ENCODE peak calls at places on chromosomes 12 and 14, in five cellular contexts. K is K562, L is endothelial cell of umbilical vein, X is breast epithelium, C is HCT116. E is an unnamed sample.

GRCh38 chr14:32711103-32711680 is 227.5 kb upstream of the NPAS3 start:
- DNase-seq in K (peak), L (peak), X (no peak), C (peak), E (no peak)

GRCh38 chr14:65840786-65841185 is 428.3 kb downstream of the FUT8 start:
- DNase-seq in K (no peak), L (no peak), X (no peak), C (no peak), E (no peak)

GRCh38 chr14:86777950-86778602 is 1214.9 kb downstream of the GALC start:
- DNase-seq in K (no peak), L (no peak), X (no peak), C (no peak), E (no peak)

GRCh38 chr14:94593376-94593748 is 12.1 kb downstream of the SERPINA5 start:
- DNase-seq in K (no peak), L (no peak), X (no peak), C (no peak), E (no peak)

GRCh38 chr12:39975374-39975918 is 130.4 kb downstream of the SLC2A13 start:
- DNase-seq in K (no peak), L (no peak), X (no peak), C (no peak), E (no peak)

GRCh38 chr14:52080817-52081755 is 12.2 kb upstream of the NID2 start:
- DNase-seq in K (no peak), L (peak), X (no peak), C (peak), E (no peak)

GRCh38 chr12:95200128-95200973 is 16.9 kb downstream of the FGD6 start:
- DNase-seq in K (no peak), L (peak), X (no peak), C (no peak), E (no peak)

GRCh38 chr12:30882706-30883105 is 43.8 kb upstream of the TSPAN11 start:
- DNase-seq in K (no peak), L (peak), X (no peak), C (no peak), E (no peak)

GRCh38 chr14:59424707-59425106 is 40.5 kb downstream of the GPR135 start:
- DNase-seq in K (no peak), L (no peak), X (no peak), C (no peak), E (no peak)

GRCh38 chr12:113056631-113057488 is at the start of gene DTX1:
- DNase-seq in K (no peak), L (no peak), X (no peak), C (no peak), E (no peak)

GRCh38 chr12:124551268-124552144 is 15.9 kb downstream of the NCOR2 start:
- DNase-seq in K (peak), L (no peak), X (no peak), C (no peak), E (no peak)

GRCh38 chr12:131872154-131873046 is 22.0 kb upstream of the ULK1 start:
- DNase-seq in K (no peak), L (no peak), X (peak), C (peak), E (peak)

GRCh38 chr12:95859344-95859816 is 628 bp downstream of the SNRPF start:
- DNase-seq in K (peak), L (no peak), X (no peak), C (no peak), E (no peak)

GRCh38 chr12:42144174-42144423 is 575 bp downstream of the GXYLT1 start:
- DNase-seq in K (peak), L (no peak), X (no peak), C (no peak), E (no peak)

GRCh38 chr12:64609543-64610091 is 678 bp upstream of the RASSF3 start:
- DNase-seq in K (peak), L (peak), X (no peak), C (no peak), E (no peak)

GRCh38 chr12:54330442-54330841 is 5.5 kb downstream of the COPZ1 start:
- DNase-seq in K (no peak), L (no peak), X (no peak), C (no peak), E (no peak)

GRCh38 chr12:78359530-78359929 is 505.0 kb upstream of the SYT1 start:
- DNase-seq in K (no peak), L (no peak), X (no peak), C (no peak), E (no peak)

GRCh38 chr12:116265361-116266128 is 11.9 kb downstream of the MED13L start:
- DNase-seq in K (no peak), L (no peak), X (no peak), C (no peak), E (no peak)

GRCh38 chr14:65502676-65503124 is 90.2 kb downstream of the FUT8 start:
- DNase-seq in K (no peak), L (no peak), X (no peak), C (peak), E (no peak)

GRCh38 chr14:96297000-96297399 is 41.0 kb downstream of the BDKRB1 start:
- DNase-seq in K (peak), L (peak), X (no peak), C (no peak), E (no peak)

GRCh38 chr14:77717608-77718305 is 9.9 kb downstream of the SLIRP start:
- DNase-seq in K (no peak), L (no peak), X (no peak), C (no peak), E (no peak)
- TF ChIP-seq POLR2AphosphoS5 in K (no peak), L (no peak), X (no peak), C (no peak), E (peak)

GRCh38 chr14:22477569-22478194 is 111.3 kb downstream of the DAD1 start:
- DNase-seq in K (no peak), L (no peak), X (no peak), C (no peak), E (no peak)
- TF ChIP-seq POLR2A in K (no peak), L (no peak), X (no peak), C (no peak), E (no peak)

GRCh38 chr14:54446201-54446693 is 5.1 kb upstream of the CNIH1 start:
- DNase-seq in K (peak), L (no peak), X (no peak), C (no peak), E (no peak)

GRCh38 chr14:54444701-54445100 is 3.5 kb upstream of the CNIH1 start:
- DNase-seq in K (no peak), L (no peak), X (no peak), C (no peak), E (no peak)

GRCh38 chr14:54450535-54450934 is 9.4 kb upstream of the CNIH1 start:
- DNase-seq in K (peak), L (no peak), X (no peak), C (no peak), E (no peak)

GRCh38 chr14:54444003-54444402 is 2.8 kb upstream of the CNIH1 start:
- DNase-seq in K (no peak), L (no peak), X (no peak), C (no peak), E (no peak)

GRCh38 chr14:54447231-54447692 is 6.1 kb upstream of the CNIH1 start:
- DNase-seq in K (no peak), L (no peak), X (no peak), C (no peak), E (no peak)
- TF ChIP-seq POLR2AphosphoS5 in K (no peak), L (no peak), X (no peak), C (no peak), E (no peak)

GRCh38 chr12:101407438-101408345 is at the start of gene ARL1:
- DNase-seq in K (peak), L (peak), X (peak), C (peak), E (peak)
- TF ChIP-seq POLR2A in K (peak), L (peak), X (no peak), C (peak), E (peak)

GRCh38 chr14:102663031-102663430 is 70.6 kb downstream of the RCOR1 start:
- DNase-seq in K (no peak), L (no peak), X (no peak), C (no peak), E (no peak)
- TF ChIP-seq POLR2AphosphoS5 in K (no peak), L (no peak), X (no peak), C (no peak), E (no peak)

GRCh38 chr14:22532345-22533056 is 56.5 kb downstream of the DAD1 start:
- DNase-seq in K (no peak), L (no peak), X (no peak), C (no peak), E (no peak)
- TF ChIP-seq POLR2A in K (no peak), L (no peak), X (no peak), C (no peak), E (no peak)

GRCh38 chr12:51953925-51954324 is 2.4 kb downstream of the ACVR1B start:
- DNase-seq in K (peak), L (peak), X (no peak), C (no peak), E (no peak)
- TF ChIP-seq POLR2AphosphoS5 in K (no peak), L (no peak), X (no peak), C (no peak), E (no peak)